ENCODE peak calls at places on chromosomes 5 and 9, in eight cellular contexts. One of them, this sample, is unnamed.

GRCh38 chr9:113619156-113619861 is 155.8 kb downstream of the RGS3 start:
- DNase-seq in B cell: peak
- DNase-seq in ovary: peak
- DNase-seq in GM12865: no peak
- DNase-seq in endothelial cell of umbilical vein: no peak
- DNase-seq in heart left ventricle: no peak
- DNase-seq in DND-41: no peak
- DNase-seq in neural progenitor cell: no peak
- DNase-seq in this sample: no peak

GRCh38 chr5:150764530-150764929 is 5.7 kb upstream of the DCTN4 start:
- DNase-seq in B cell: no peak
- DNase-seq in ovary: no peak
- DNase-seq in GM12865: no peak
- DNase-seq in endothelial cell of umbilical vein: no peak
- DNase-seq in heart left ventricle: no peak
- DNase-seq in DND-41: no peak
- DNase-seq in neural progenitor cell: no peak
- DNase-seq in this sample: no peak

GRCh38 chr9:33375841-33376321 is 26.5 kb downstream of the AQP7 start:
- DNase-seq in B cell: no peak
- DNase-seq in ovary: no peak
- DNase-seq in GM12865: no peak
- DNase-seq in endothelial cell of umbilical vein: no peak
- DNase-seq in heart left ventricle: no peak
- DNase-seq in DND-41: no peak
- DNase-seq in neural progenitor cell: no peak
- DNase-seq in this sample: no peak

GRCh38 chr5:172901788-172902496 is 57.3 kb upstream of the RPL26L1 start:
- DNase-seq in B cell: no peak
- DNase-seq in ovary: no peak
- DNase-seq in GM12865: no peak
- DNase-seq in endothelial cell of umbilical vein: no peak
- DNase-seq in heart left ventricle: no peak
- DNase-seq in DND-41: no peak
- DNase-seq in neural progenitor cell: no peak
- DNase-seq in this sample: no peak

GRCh38 chr9:98491778-98492177 is 217.0 kb downstream of the GABBR2 start:
- DNase-seq in B cell: no peak
- DNase-seq in ovary: no peak
- DNase-seq in GM12865: no peak
- DNase-seq in endothelial cell of umbilical vein: no peak
- DNase-seq in heart left ventricle: peak
- DNase-seq in DND-41: no peak
- DNase-seq in neural progenitor cell: peak
- DNase-seq in this sample: no peak

GRCh38 chr5:115243412-115243811 is 19.3 kb downstream of the PGGT1B start:
- DNase-seq in B cell: no peak
- DNase-seq in ovary: no peak
- DNase-seq in GM12865: peak
- DNase-seq in endothelial cell of umbilical vein: peak
- DNase-seq in heart left ventricle: no peak
- DNase-seq in DND-41: no peak
- DNase-seq in neural progenitor cell: no peak
- DNase-seq in this sample: no peak

GRCh38 chr9:35112257-35113020 is 3.2 kb downstream of the ATOSB start:
- DNase-seq in B cell: no peak
- DNase-seq in ovary: no peak
- DNase-seq in GM12865: no peak
- DNase-seq in endothelial cell of umbilical vein: peak
- DNase-seq in heart left ventricle: peak
- DNase-seq in DND-41: no peak
- DNase-seq in neural progenitor cell: no peak
- DNase-seq in this sample: peak

GRCh38 chr5:94423411-94423810 is 195.0 kb downstream of the KIAA0825 start:
- DNase-seq in B cell: no peak
- DNase-seq in ovary: no peak
- DNase-seq in GM12865: no peak
- DNase-seq in endothelial cell of umbilical vein: no peak
- DNase-seq in heart left ventricle: no peak
- DNase-seq in DND-41: no peak
- DNase-seq in neural progenitor cell: peak
- DNase-seq in this sample: no peak

GRCh38 chr9:128072144-128073021 is 4.4 kb downstream of the SLC25A25 start:
- DNase-seq in B cell: peak
- DNase-seq in ovary: peak
- DNase-seq in GM12865: peak
- DNase-seq in endothelial cell of umbilical vein: peak
- DNase-seq in heart left ventricle: peak
- DNase-seq in DND-41: peak
- DNase-seq in neural progenitor cell: no peak
- DNase-seq in this sample: peak

GRCh38 chr9:935348-935965 is 41.0 kb upstream of the DMRT3 start:
- DNase-seq in B cell: no peak
- DNase-seq in ovary: no peak
- DNase-seq in GM12865: no peak
- DNase-seq in endothelial cell of umbilical vein: no peak
- DNase-seq in heart left ventricle: no peak
- DNase-seq in DND-41: no peak
- DNase-seq in neural progenitor cell: no peak
- DNase-seq in this sample: no peak

GRCh38 chr9:91865041-91865440 is 85.0 kb downstream of the ROR2 start:
- DNase-seq in B cell: no peak
- DNase-seq in ovary: no peak
- DNase-seq in GM12865: no peak
- DNase-seq in endothelial cell of umbilical vein: no peak
- DNase-seq in heart left ventricle: no peak
- DNase-seq in DND-41: peak
- DNase-seq in neural progenitor cell: peak
- DNase-seq in this sample: no peak

GRCh38 chr5:86749841-86750240 is 132.1 kb downstream of the COX7C start:
- DNase-seq in B cell: no peak
- DNase-seq in ovary: no peak
- DNase-seq in GM12865: no peak
- DNase-seq in endothelial cell of umbilical vein: no peak
- DNase-seq in heart left ventricle: no peak
- DNase-seq in DND-41: no peak
- DNase-seq in neural progenitor cell: no peak
- DNase-seq in this sample: no peak

GRCh38 chr5:4862500-4862899 is 277.6 kb upstream of the ADAMTS16 start:
- DNase-seq in B cell: no peak
- DNase-seq in ovary: no peak
- DNase-seq in GM12865: peak
- DNase-seq in endothelial cell of umbilical vein: peak
- DNase-seq in heart left ventricle: no peak
- DNase-seq in DND-41: no peak
- DNase-seq in neural progenitor cell: peak
- DNase-seq in this sample: no peak

GRCh38 chr9:7105095-7105494 is 347.3 kb downstream of the KDM4C start:
- DNase-seq in B cell: no peak
- DNase-seq in ovary: no peak
- DNase-seq in GM12865: no peak
- DNase-seq in endothelial cell of umbilical vein: no peak
- DNase-seq in heart left ventricle: no peak
- DNase-seq in DND-41: no peak
- DNase-seq in neural progenitor cell: no peak
- DNase-seq in this sample: no peak

GRCh38 chr9:112174965-112175795 is at the start of gene SUSD1:
- DNase-seq in B cell: peak
- DNase-seq in ovary: peak
- DNase-seq in GM12865: peak
- DNase-seq in endothelial cell of umbilical vein: peak
- DNase-seq in heart left ventricle: peak
- DNase-seq in DND-41: peak
- DNase-seq in neural progenitor cell: peak
- DNase-seq in this sample: no peak

GRCh38 chr5:6430418-6431028 is 18.1 kb upstream of the UBE2QL1 start:
- DNase-seq in B cell: peak
- DNase-seq in ovary: no peak
- DNase-seq in GM12865: no peak
- DNase-seq in endothelial cell of umbilical vein: no peak
- DNase-seq in heart left ventricle: peak
- DNase-seq in DND-41: no peak
- DNase-seq in neural progenitor cell: no peak
- DNase-seq in this sample: no peak

GRCh38 chr9:123377211-123377971 is 21.4 kb downstream of the CRB2 start:
- DNase-seq in B cell: no peak
- DNase-seq in ovary: peak
- DNase-seq in GM12865: no peak
- DNase-seq in endothelial cell of umbilical vein: no peak
- DNase-seq in heart left ventricle: no peak
- DNase-seq in DND-41: no peak
- DNase-seq in neural progenitor cell: no peak
- DNase-seq in this sample: no peak

GRCh38 chr5:104513194-104513602 is 950.6 kb upstream of the NUDT12 start:
- DNase-seq in B cell: no peak
- DNase-seq in ovary: no peak
- DNase-seq in GM12865: no peak
- DNase-seq in endothelial cell of umbilical vein: peak
- DNase-seq in heart left ventricle: no peak
- DNase-seq in DND-41: no peak
- DNase-seq in neural progenitor cell: no peak
- DNase-seq in this sample: no peak

GRCh38 chr9:76756273-76756650 is 8.0 kb upstream of the PCA3 start:
- DNase-seq in B cell: no peak
- DNase-seq in ovary: no peak
- DNase-seq in GM12865: peak
- DNase-seq in endothelial cell of umbilical vein: no peak
- DNase-seq in heart left ventricle: no peak
- DNase-seq in DND-41: no peak
- DNase-seq in neural progenitor cell: peak
- DNase-seq in this sample: no peak

GRCh38 chr9:12723409-12724028 is 30.3 kb downstream of the TYRP1 start:
- DNase-seq in B cell: no peak
- DNase-seq in ovary: no peak
- DNase-seq in GM12865: peak
- DNase-seq in endothelial cell of umbilical vein: peak
- DNase-seq in heart left ventricle: no peak
- DNase-seq in DND-41: no peak
- DNase-seq in neural progenitor cell: no peak
- DNase-seq in this sample: no peak

GRCh38 chr9:101093620-101094019 is 65.1 kb downstream of the PLPPR1 start:
- DNase-seq in B cell: no peak
- DNase-seq in ovary: no peak
- DNase-seq in GM12865: no peak
- DNase-seq in endothelial cell of umbilical vein: peak
- DNase-seq in heart left ventricle: no peak
- DNase-seq in DND-41: no peak
- DNase-seq in neural progenitor cell: no peak
- DNase-seq in this sample: no peak

GRCh38 chr5:171369898-171370297 is 17.8 kb upstream of the NPM1 start:
- DNase-seq in B cell: no peak
- DNase-seq in ovary: no peak
- DNase-seq in GM12865: no peak
- DNase-seq in endothelial cell of umbilical vein: no peak
- DNase-seq in heart left ventricle: no peak
- DNase-seq in DND-41: no peak
- DNase-seq in neural progenitor cell: no peak
- DNase-seq in this sample: no peak

GRCh38 chr5:155839251-155840037 is 487.5 kb upstream of the SGCD start:
- DNase-seq in B cell: no peak
- DNase-seq in ovary: no peak
- DNase-seq in GM12865: peak
- DNase-seq in endothelial cell of umbilical vein: no peak
- DNase-seq in heart left ventricle: no peak
- DNase-seq in DND-41: no peak
- DNase-seq in neural progenitor cell: peak
- DNase-seq in this sample: no peak

GRCh38 chr5:142327111-142327842 is 2.5 kb upstream of the SPRY4 start:
- DNase-seq in B cell: no peak
- DNase-seq in ovary: no peak
- DNase-seq in GM12865: no peak
- DNase-seq in endothelial cell of umbilical vein: no peak
- DNase-seq in heart left ventricle: peak
- DNase-seq in DND-41: no peak
- DNase-seq in neural progenitor cell: peak
- DNase-seq in this sample: peak
- TF ChIP-seq CTCF in B cell: no peak
- TF ChIP-seq CTCF in ovary: no peak
- TF ChIP-seq CTCF in GM12865: no peak
- TF ChIP-seq CTCF in endothelial cell of umbilical vein: no peak
- TF ChIP-seq CTCF in heart left ventricle: no peak
- TF ChIP-seq CTCF in DND-41: no peak
- TF ChIP-seq CTCF in neural progenitor cell: no peak
- TF ChIP-seq CTCF in this sample: peak

GRCh38 chr9:14967450-14968321 is 57.5 kb upstream of the FREM1 start:
- DNase-seq in B cell: no peak
- DNase-seq in ovary: no peak
- DNase-seq in GM12865: no peak
- DNase-seq in endothelial cell of umbilical vein: no peak
- DNase-seq in heart left ventricle: no peak
- DNase-seq in DND-41: no peak
- DNase-seq in neural progenitor cell: no peak
- DNase-seq in this sample: no peak
- TF ChIP-seq CTCF in B cell: no peak
- TF ChIP-seq CTCF in ovary: no peak
- TF ChIP-seq CTCF in GM12865: no peak
- TF ChIP-seq CTCF in endothelial cell of umbilical vein: no peak
- TF ChIP-seq CTCF in heart left ventricle: no peak
- TF ChIP-seq CTCF in DND-41: no peak
- TF ChIP-seq CTCF in neural progenitor cell: no peak
- TF ChIP-seq CTCF in this sample: no peak

GRCh38 chr5:114097570-114097969 is 264.3 kb upstream of the KCNN2 start:
- DNase-seq in B cell: no peak
- DNase-seq in ovary: no peak
- DNase-seq in GM12865: no peak
- DNase-seq in endothelial cell of umbilical vein: no peak
- DNase-seq in heart left ventricle: no peak
- DNase-seq in DND-41: no peak
- DNase-seq in neural progenitor cell: no peak
- DNase-seq in this sample: no peak
- TF ChIP-seq CTCF in B cell: no peak
- TF ChIP-seq CTCF in ovary: no peak
- TF ChIP-seq CTCF in GM12865: no peak
- TF ChIP-seq CTCF in endothelial cell of umbilical vein: no peak
- TF ChIP-seq CTCF in heart left ventricle: no peak
- TF ChIP-seq CTCF in DND-41: no peak
- TF ChIP-seq CTCF in neural progenitor cell: peak
- TF ChIP-seq CTCF in this sample: no peak

GRCh38 chr5:120463026-120463770 is 902 bp upstream of the PRR16 start:
- DNase-seq in B cell: no peak
- DNase-seq in ovary: no peak
- DNase-seq in GM12865: no peak
- DNase-seq in endothelial cell of umbilical vein: no peak
- DNase-seq in heart left ventricle: no peak
- DNase-seq in DND-41: no peak
- DNase-seq in neural progenitor cell: peak
- DNase-seq in this sample: no peak

GRCh38 chr5:120466337-120467006 is 2.4 kb downstream of the PRR16 start:
- DNase-seq in B cell: no peak
- DNase-seq in ovary: no peak
- DNase-seq in GM12865: no peak
- DNase-seq in endothelial cell of umbilical vein: no peak
- DNase-seq in heart left ventricle: no peak
- DNase-seq in DND-41: no peak
- DNase-seq in neural progenitor cell: no peak
- DNase-seq in this sample: no peak

GRCh38 chr5:120464627-120465280 is 654 bp downstream of the PRR16 start:
- DNase-seq in B cell: no peak
- DNase-seq in ovary: no peak
- DNase-seq in GM12865: no peak
- DNase-seq in endothelial cell of umbilical vein: peak
- DNase-seq in heart left ventricle: peak
- DNase-seq in DND-41: no peak
- DNase-seq in neural progenitor cell: peak
- DNase-seq in this sample: no peak

GRCh38 chr5:120465281-120465961 is 1.3 kb downstream of the PRR16 start:
- DNase-seq in B cell: no peak
- DNase-seq in ovary: no peak
- DNase-seq in GM12865: no peak
- DNase-seq in endothelial cell of umbilical vein: no peak
- DNase-seq in heart left ventricle: peak
- DNase-seq in DND-41: no peak
- DNase-seq in neural progenitor cell: peak
- DNase-seq in this sample: no peak

GRCh38 chr5:120463991-120464626 is at the start of gene PRR16:
- DNase-seq in B cell: no peak
- DNase-seq in ovary: peak
- DNase-seq in GM12865: peak
- DNase-seq in endothelial cell of umbilical vein: peak
- DNase-seq in heart left ventricle: peak
- DNase-seq in DND-41: no peak
- DNase-seq in neural progenitor cell: peak
- DNase-seq in this sample: no peak
- TF ChIP-seq CTCF in B cell: no peak
- TF ChIP-seq CTCF in ovary: peak
- TF ChIP-seq CTCF in GM12865: peak
- TF ChIP-seq CTCF in endothelial cell of umbilical vein: peak
- TF ChIP-seq CTCF in heart left ventricle: peak
- TF ChIP-seq CTCF in DND-41: no peak
- TF ChIP-seq CTCF in neural progenitor cell: peak
- TF ChIP-seq CTCF in this sample: no peak